ENCODE peak calls at places on chromosomes 1 and 21, in five cellular contexts. E, P, D, B and O are unnamed samples.
A peak's percentile ranks its signal among the peaks of the same experiment; 100 is the strongest.

GRCh38 chr1:206700445-206701036 is 15.8 kb downstream of the MAPKAPK2 start:
- ATAC-seq in E (peak; percentile 52), P (no peak), D (no peak), B (no peak), O (no peak)

GRCh38 chr1:225565845-225566244 is 87.1 kb downstream of the ENAH start:
- ATAC-seq in E (peak; percentile 29), P (peak; percentile 45), D (peak; percentile 91), B (no peak), O (peak; percentile 87)

GRCh38 chr1:35390600-35391494 is 122.3 kb downstream of the ZMYM4 start:
- ATAC-seq in E (no peak), P (no peak), D (no peak), B (no peak), O (no peak)

GRCh38 chr1:44029260-44029910 is 1.9 kb downstream of the SLC6A9 start:
- ATAC-seq in E (peak; percentile 20), P (peak; percentile 61), D (peak; percentile 1), B (peak; percentile 51), O (peak; percentile 8)

GRCh38 chr21:35254752-35255138 is 205.6 kb upstream of the RUNX1 start:
- ATAC-seq in E (no peak), P (no peak), D (no peak), B (no peak), O (no peak)

GRCh38 chr1:95021085-95021484 is 51.7 kb downstream of the ALG14 start:
- ATAC-seq in E (no peak), P (no peak), D (peak; percentile 47), B (no peak), O (no peak)

GRCh38 chr1:168554603-168555520 is 11.1 kb upstream of the XCL2 start:
- ATAC-seq in E (no peak), P (no peak), D (no peak), B (no peak), O (no peak)

GRCh38 chr1:103525607-103526507 is at the start of gene RNPC3:
- ATAC-seq in E (peak; percentile 86), P (peak; percentile 90), D (peak; percentile 96), B (peak; percentile 87), O (peak; percentile 90)

GRCh38 chr1:217078010-217078704 is 354.9 kb upstream of the ESRRG start:
- ATAC-seq in E (peak; percentile 81), P (peak; percentile 27), D (no peak), B (no peak), O (peak; percentile 39)

GRCh38 chr21:34692458-34693020 is 23.7 kb downstream of the CLIC6 start:
- ATAC-seq in E (no peak), P (no peak), D (no peak), B (no peak), O (no peak)

GRCh38 chr1:3683197-3683596 is 30.9 kb downstream of the TP73 start:
- ATAC-seq in E (no peak), P (no peak), D (no peak), B (no peak), O (no peak)

GRCh38 chr1:116194592-116194991 is 83.4 kb downstream of the MAB21L3 start:
- ATAC-seq in E (no peak), P (no peak), D (no peak), B (no peak), O (no peak)

GRCh38 chr1:151581946-151582345 is 29.9 kb upstream of the SNX27 start:
- ATAC-seq in E (peak; percentile 30), P (no peak), D (no peak), B (no peak), O (no peak)

DNA sequence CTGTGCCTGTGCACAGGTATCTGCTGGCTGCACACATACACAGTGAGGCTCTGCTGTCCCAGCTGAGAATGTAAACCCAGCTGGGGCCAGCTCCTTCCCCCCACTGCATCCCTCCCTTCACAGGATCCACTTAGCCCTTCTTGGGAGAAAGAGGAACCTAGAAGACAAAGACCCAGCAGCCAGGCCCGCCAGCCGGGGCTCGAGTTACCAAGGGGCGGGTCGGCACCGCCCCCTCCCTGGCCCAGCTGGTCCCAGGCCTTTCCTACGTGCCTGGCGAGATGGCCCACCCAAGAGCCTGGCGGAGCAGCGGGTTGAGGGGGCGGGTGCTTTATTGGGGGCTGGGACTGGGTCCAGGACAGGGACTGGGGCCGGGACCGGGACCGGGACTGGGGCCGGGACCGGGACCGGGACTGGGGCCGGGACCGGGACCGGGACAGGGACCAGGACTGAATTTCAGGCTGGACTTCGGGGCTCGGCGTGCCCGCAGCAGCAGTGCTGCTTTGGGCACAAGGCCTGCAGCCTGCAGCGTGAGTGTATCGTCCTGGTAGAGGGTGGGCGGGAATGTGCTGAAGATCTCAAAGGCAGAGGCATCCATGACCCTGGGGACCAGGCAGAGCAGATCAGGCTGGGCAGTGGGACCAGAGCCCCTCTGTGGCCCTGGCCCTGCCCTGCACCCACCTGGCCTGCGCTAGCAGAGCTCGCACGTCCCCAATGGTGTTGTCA is 2.2 kb downstream of the SH3BGRL3 start:
- ATAC-seq in E (no peak), P (no peak), D (no peak), B (no peak), O (no peak)
- H3K4me3 ChIP-seq in E (no peak overlapping the region), P (no peak overlapping the region), D (no peak overlapping the region), B (no peak overlapping the region), O (no peak overlapping the region)

DNA sequence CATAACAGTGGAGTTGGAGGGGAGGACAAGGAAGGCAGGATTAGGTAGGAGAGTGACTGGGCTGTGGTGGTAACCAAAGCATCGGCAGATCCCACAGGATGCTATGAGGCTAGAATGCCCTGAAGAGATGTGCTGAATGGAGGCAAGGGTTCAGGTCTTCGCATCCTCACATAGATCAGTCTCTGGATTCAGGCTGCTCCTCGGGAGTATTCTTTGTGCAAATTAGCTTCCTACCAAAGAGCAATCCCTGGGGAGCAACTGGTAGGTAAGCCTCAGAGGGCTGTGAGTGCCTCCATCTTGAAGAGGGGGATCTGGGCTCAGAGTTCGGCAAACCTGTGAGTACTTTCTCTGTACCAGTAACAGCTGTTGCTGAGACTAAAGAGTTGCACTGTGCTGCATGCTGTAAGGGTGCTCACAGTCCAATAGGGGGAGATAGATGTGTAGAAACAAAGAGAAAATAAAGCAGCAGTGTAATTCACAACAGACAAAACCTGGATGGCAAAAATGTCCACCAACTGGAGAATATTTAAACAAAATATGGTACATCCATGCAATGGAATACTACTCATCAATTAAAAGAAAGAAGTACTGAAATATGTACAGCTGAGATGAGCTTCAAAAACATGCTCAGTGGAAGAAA is 322.4 kb upstream of the DEPDC1 start:
- ATAC-seq in E (peak; percentile 55), P (peak; percentile 81), D (peak; percentile 63), B (peak; percentile 97), O (no peak)
- H3K4me1 ChIP-seq in E (no peaks in the 10 kb centered on the region), P (no peaks in the 10 kb centered on the region), D (no peaks in the 10 kb centered on the region), B (no peaks in the 10 kb centered on the region), O (no peaks in the 10 kb centered on the region)

GRCh38 chr1:87150143-87150542 is 178.5 kb upstream of the LMO4 start:
- ATAC-seq in E (no peak), P (no peak), D (no peak), B (no peak), O (no peak)

GRCh38 chr1:87148670-87149069 is 180.0 kb upstream of the LMO4 start:
- ATAC-seq in E (no peak), P (no peak), D (peak; percentile 40), B (no peak), O (no peak)

GRCh38 chr1:87149166-87150065 is 179.3 kb upstream of the LMO4 start:
- ATAC-seq in E (no peak), P (no peak), D (no peak), B (no peak), O (no peak)

GRCh38 chr1:87154351-87154750 is 174.3 kb upstream of the LMO4 start:
- ATAC-seq in E (peak; percentile 26), P (no peak), D (no peak), B (no peak), O (no peak)

GRCh38 chr1:87151500-87152421 is 176.9 kb upstream of the LMO4 start:
- ATAC-seq in E (peak; percentile 80), P (no peak), D (peak; percentile 91), B (no peak), O (peak; percentile 81)
- H3K4me3 ChIP-seq in E (peak overlapping the region; percentile 6), P (no peak overlapping the region), D (no peak overlapping the region), B (no peak overlapping the region), O (peak overlapping the region; percentile 42)

GRCh38 chr1:25082995-25083394 is 149.3 kb downstream of the SYF2 start:
- ATAC-seq in E (no peak), P (no peak), D (no peak), B (no peak), O (no peak)
- H3K4me1 ChIP-seq in E (no peaks in the 10 kb centered on the region), P (no peaks in the 10 kb centered on the region), D (no peaks in the 10 kb centered on the region), B (no peaks in the 10 kb centered on the region), O (no peaks in the 10 kb centered on the region)

GRCh38 chr1:155940531-155940992 is 876 bp upstream of the RXFP4 start:
- ATAC-seq in E (peak; percentile 87), P (peak; percentile 46), D (peak; percentile 68), B (peak; percentile 68), O (peak; percentile 49)
- H3K4me3 ChIP-seq in E (no peak overlapping the region), P (no peak overlapping the region), D (no peak overlapping the region), B (peak overlapping the region; percentile 24), O (no peak overlapping the region)

GRCh38 chr1:219463629-219464028 is 149.3 kb downstream of the ZC3H11B start:
- ATAC-seq in E (no peak), P (no peak), D (peak; percentile 31), B (no peak), O (peak; percentile 36)

GRCh38 chr1:219461891-219462528 is 150.9 kb downstream of the ZC3H11B start:
- ATAC-seq in E (no peak), P (no peak), D (peak; percentile 25), B (no peak), O (no peak)

GRCh38 chr1:219459321-219460105 is 153.4 kb downstream of the ZC3H11B start:
- ATAC-seq in E (no peak), P (peak; percentile 31), D (peak; percentile 23), B (no peak), O (no peak)

GRCh38 chr1:219465247-219466093 is 147.4 kb downstream of the ZC3H11B start:
- ATAC-seq in E (no peak), P (no peak), D (no peak), B (no peak), O (no peak)

GRCh38 chr1:219460561-219461511 is 152.1 kb downstream of the ZC3H11B start:
- ATAC-seq in E (no peak), P (no peak), D (peak; percentile 84), B (no peak), O (peak; percentile 54)
- H3K4me1 ChIP-seq in E (no peaks in the 10 kb centered on the region), P (no peaks in the 10 kb centered on the region), D (no peaks in the 10 kb centered on the region), B (no peaks in the 10 kb centered on the region), O (no peaks in the 10 kb centered on the region)

DNA sequence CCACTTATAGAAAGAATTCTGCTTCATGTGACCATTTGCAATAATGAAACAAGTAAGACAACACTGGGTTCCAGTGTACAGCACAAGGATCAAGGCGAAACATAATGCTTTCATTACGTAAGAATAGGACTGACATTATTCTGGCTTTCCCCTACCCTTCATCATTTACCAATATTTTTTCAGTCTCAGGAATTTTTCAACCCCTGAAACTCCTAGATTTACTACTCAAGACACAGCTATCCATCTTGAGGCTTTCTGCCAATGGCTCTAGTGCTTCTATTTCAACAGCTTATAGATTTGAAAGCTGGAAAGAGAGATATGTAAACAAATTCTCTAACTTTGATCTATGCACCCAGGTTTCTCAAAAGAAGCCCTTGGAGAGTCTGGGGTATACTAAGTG is 48.4 kb downstream of the WLS start:
- ATAC-seq in E (no peak), P (no peak), D (no peak), B (no peak), O (no peak)
- H3K4me3 ChIP-seq in E (no peak overlapping the region), P (no peak overlapping the region), D (no peak overlapping the region), B (no peak overlapping the region), O (no peak overlapping the region)